ENCODE peak calls at places on chromosomes 12 and 14, in six cellular contexts. K is GM12892, M is GM12878, Z is SK-N-SH, E is H1, P is HepG2. Q is an unnamed sample.

GRCh38 chr12:62194031-62194430 is 66.2 kb upstream of the USP15 start:
- DNase-seq in K (no peak), M (no peak), E (no peak), Z (no peak), P (peak; percentile 51), Q (no peak)

GRCh38 chr14:76773188-76773885 is 12.1 kb downstream of the VASH1 start:
- DNase-seq in K (no peak), Z (peak; percentile 69), P (peak; percentile 41), E (no peak), M (no peak), Q (no peak)

GRCh38 chr12:84113666-84114065 is 798.9 kb downstream of the SLC6A15 start:
- DNase-seq in E (no peak), Z (no peak), M (no peak), P (no peak), K (no peak), Q (no peak)

GRCh38 chr12:28164644-28165313 is 25.5 kb upstream of the CCDC91 start:
- DNase-seq in M (no peak), Z (no peak), K (no peak), E (no peak), P (peak; percentile 54), Q (no peak)

GRCh38 chr12:113591480-113591971 is 119.9 kb upstream of the LHX5 start:
- DNase-seq in E (peak; percentile 62), K (peak; percentile 31), M (no peak), Z (peak; percentile 72), P (no peak), Q (peak; percentile 44)

GRCh38 chr14:49881296-49882006 is 11.4 kb upstream of the ARF6 start:
- DNase-seq in Z (no peak), P (no peak), M (no peak), K (no peak), E (peak; percentile 37), Q (no peak)

GRCh38 chr14:98498019-98498885 is 773.7 kb downstream of the BCL11B start:
- DNase-seq in E (no peak), M (no peak), K (no peak), Z (no peak), P (no peak), Q (no peak)

GRCh38 chr12:50620050-50620974 is 115.5 kb downstream of the DIP2B start:
- DNase-seq in E (no peak), M (no peak), P (no peak), Z (no peak), K (no peak), Q (no peak)

GRCh38 chr12:47828967-47829482 is 9.3 kb upstream of the HDAC7 start:
- DNase-seq in K (no peak), E (no peak), Z (peak; percentile 83), P (no peak), M (no peak), Q (no peak)

GRCh38 chr12:69662764-69663163 is 36.3 kb downstream of the BEST3 start:
- DNase-seq in K (no peak), E (no peak), P (no peak), M (no peak), Z (no peak), Q (no peak)

GRCh38 chr12:50618864-50619609 is 114.3 kb downstream of the DIP2B start:
- DNase-seq in E (no peak), M (no peak), Z (no peak), P (no peak), K (no peak), Q (no peak)

GRCh38 chr14:60275932-60276331 is 26.9 kb downstream of the PPM1A start:
- DNase-seq in K (no peak), P (peak; percentile 56), E (no peak), M (no peak), Z (no peak), Q (no peak)

GRCh38 chr12:17344649-17345048 is 738.7 kb upstream of the LMO3 start:
- DNase-seq in E (no peak), M (no peak), P (no peak), Z (no peak), K (no peak), Q (no peak)

GRCh38 chr12:17348311-17348710 is 741.7 kb downstream of the RERGL start:
- DNase-seq in P (no peak), M (no peak), K (no peak), Z (no peak), E (no peak), Q (no peak)

GRCh38 chr12:17342381-17342961 is 736.5 kb upstream of the LMO3 start:
- DNase-seq in Z (no peak), M (no peak), E (no peak), P (no peak), K (no peak), Q (no peak)
- TF ChIP-seq TAF1 in Z (no peak), M (no peak), E (no peak), P (no peak), K (no peak), Q (no peak)

GRCh38 chr12:11633968-11634367 is 15.5 kb upstream of the ETV6 start:
- DNase-seq in K (no peak), M (no peak), P (peak; percentile 59), E (peak; percentile 11), Z (no peak), Q (no peak)
- TF ChIP-seq TAF1 in K (no peak), M (no peak), P (no peak), E (no peak), Z (no peak), Q (no peak)

DNA sequence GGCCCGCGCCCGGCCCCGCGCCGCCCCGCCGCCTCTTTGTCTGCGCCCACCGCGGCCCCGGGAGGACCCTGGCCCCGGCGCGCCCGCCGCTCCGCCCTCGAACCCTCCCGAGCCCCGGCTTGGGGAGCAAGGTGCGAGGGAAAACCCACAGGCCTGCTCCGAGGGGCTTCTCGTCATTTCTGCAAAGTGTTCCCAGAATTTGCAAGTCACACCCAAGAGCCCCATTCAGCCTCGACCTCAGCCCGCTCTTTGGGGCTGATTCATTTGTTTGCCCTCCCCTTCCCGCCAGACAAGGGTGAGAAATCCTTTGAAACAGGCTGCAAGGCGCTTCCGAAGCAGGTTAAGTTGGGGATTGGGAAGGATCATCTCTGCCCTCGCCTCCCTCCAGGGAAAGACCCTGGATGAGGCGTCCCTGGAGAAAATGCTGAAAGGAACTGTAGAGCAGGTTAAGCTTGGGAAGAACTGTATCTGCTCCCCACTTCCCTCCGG is 344 bp upstream of the CLIP1 start:
- DNase-seq in M (no peak), K (no peak), P (peak; percentile 49), E (peak; percentile 65), Z (no peak), Q (no peak)
- TF ChIP-seq TAF1 in M (no peak), K (no peak), P (no peak), E (no peak), Z (no peak), Q (no peak)

GRCh38 chr14:105069554-105069886 is 4.3 kb upstream of the GPR132 start:
- DNase-seq in E (no peak), Z (no peak), K (no peak), P (no peak), M (no peak), Q (no peak)

GRCh38 chr14:105068818-105069217 is 3.6 kb upstream of the GPR132 start:
- DNase-seq in Z (no peak), K (no peak), P (no peak), M (no peak), E (no peak), Q (no peak)

GRCh38 chr14:105071326-105071725 is 6.1 kb upstream of the GPR132 start:
- DNase-seq in P (no peak), E (no peak), Z (no peak), M (no peak), K (no peak), Q (no peak)

GRCh38 chr14:105070760-105071137 is 5.5 kb upstream of the GPR132 start:
- DNase-seq in E (no peak), Z (no peak), M (peak; percentile 56), K (no peak), P (no peak), Q (no peak)

GRCh38 chr14:105069887-105070759 is 4.9 kb upstream of the GPR132 start:
- DNase-seq in K (no peak), M (peak; percentile 98), E (no peak), Z (no peak), P (no peak), Q (peak; percentile 75)
- TF ChIP-seq TAF1 in K (peak; percentile 26), M (no peak), E (no peak), Z (no peak), P (no peak), Q (no peak)

DNA sequence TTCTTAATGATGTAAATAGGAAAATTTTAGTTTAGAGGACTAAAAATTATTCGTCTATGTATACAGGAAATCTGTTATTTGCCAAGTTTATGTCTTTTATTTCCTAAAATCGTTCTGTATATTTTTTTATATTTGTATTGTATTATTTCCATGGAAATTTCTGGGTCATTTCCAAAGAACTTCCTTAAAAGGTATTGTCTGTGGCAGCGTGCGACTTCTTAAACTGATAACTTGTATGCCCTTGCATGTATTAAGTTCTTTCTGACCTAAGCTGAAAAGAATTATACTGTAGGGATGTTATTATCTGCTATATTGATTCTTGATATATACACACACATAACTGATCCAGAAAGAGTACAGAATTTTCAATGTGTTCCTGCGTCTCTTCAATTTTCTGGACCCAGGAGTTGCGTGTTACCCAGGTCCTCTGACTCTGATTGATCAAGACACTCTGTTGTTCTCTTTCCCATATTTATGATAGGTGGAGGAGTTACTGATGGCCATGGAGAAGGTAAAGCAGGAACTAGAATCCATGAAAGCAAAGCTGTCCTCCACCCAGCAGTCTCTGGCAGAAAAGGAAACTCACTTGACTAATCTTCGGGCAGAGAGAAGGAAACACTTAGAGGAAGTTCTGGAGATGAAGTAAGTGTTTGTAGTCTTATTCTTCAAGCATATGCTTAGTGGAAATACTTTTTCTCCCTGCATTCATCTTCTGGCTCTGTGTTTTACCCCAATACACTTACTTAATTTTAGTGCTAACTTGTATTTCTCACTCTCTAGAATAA is 298.5 kb downstream of the ERC1 start:
- DNase-seq in K (no peak), P (no peak), E (no peak), Z (no peak), M (no peak), Q (no peak)
- TF ChIP-seq TAF1 in K (no peak), P (no peak), E (no peak), Z (no peak), M (no peak), Q (no peak)